ENCODE peak calls at places on chromosomes 13 and 19, in seven cellular contexts. W is NCI-H748 treated with DMSO at 0.1 percent for 48 hours; I is RWPE1; J is stimulated activated CD4-positive, alpha-beta T cell treated with anti-CD3 and anti-CD28 coated beads, Interleukin-4, amount 100 ng/mL, for 1 hour; B is NAMALWA; A is EH; K is activated naive CD4-positive, alpha-beta T cell. X is an unnamed sample.

GRCh38 chr13:111372651-111373425 is 52.4 kb downstream of the TEX29 start:
- DNase-seq in W (no peak), A (no peak), B (peak), K (no peak), I (no peak), J (no peak), X (no peak)

GRCh38 chr19:11278670-11279069 is 16.3 kb upstream of the DOCK6 start:
- DNase-seq in A (no peak), J (no peak), K (no peak), B (no peak), I (no peak), W (no peak), X (no peak)

GRCh38 chr13:100131863-100132574 is 43.1 kb downstream of the PCCA start:
- DNase-seq in J (peak), B (no peak), A (peak), I (peak), K (no peak), W (no peak), X (no peak)

GRCh38 chr19:46616631-46617322 is 8.1 kb downstream of the PTGIR start:
- DNase-seq in I (peak), A (peak), W (peak), K (no peak), J (peak), B (peak), X (no peak)

GRCh38 chr13:99382428-99383133 is 75.4 kb upstream of the GPR183 start:
- DNase-seq in W (no peak), K (no peak), A (no peak), J (no peak), I (no peak), B (no peak), X (no peak)

GRCh38 chr13:39268398-39268797 is 230.1 kb downstream of the NHLRC3 start:
- DNase-seq in A (no peak), K (no peak), W (no peak), J (no peak), B (no peak), I (no peak), X (no peak)

GRCh38 chr19:45471116-45471865 is 3.5 kb downstream of the FOSB start:
- DNase-seq in I (no peak), J (no peak), K (no peak), W (no peak), A (no peak), B (peak), X (no peak)

GRCh38 chr13:38582133-38582532 is 104.7 kb upstream of the FREM2 start:
- DNase-seq in I (peak), K (no peak), A (peak), W (peak), B (peak), J (no peak), X (peak)

GRCh38 chr19:22331521-22331920 is 45.3 kb downstream of the ZNF729 start:
- DNase-seq in J (no peak), K (no peak), A (no peak), W (no peak), B (no peak), I (no peak), X (no peak)

GRCh38 chr13:113837554-113838355 is 26.1 kb downstream of the GAS6 start:
- DNase-seq in I (peak), J (no peak), A (peak), W (no peak), K (no peak), B (no peak), X (peak)

GRCh38 chr13:113646376-113646775 is 11.6 kb downstream of the ATP4B start:
- DNase-seq in W (no peak), K (no peak), B (no peak), A (no peak), J (no peak), I (no peak), X (no peak)